ENCODE peak calls at places on chromosomes 2 and 18, in five cellular contexts. G is psoas muscle, A is spleen, O is IMR-90, U is H1. Q is an unnamed sample.

GRCh38 chr2:180124273-180124881 is 117.3 kb upstream of the CWC22 start:
- DNase-seq in A (no peak), O (peak; percentile 67), G (no peak), U (no peak), Q (peak; percentile 75)

GRCh38 chr2:50512397-50512796 is 519.5 kb downstream of the NRXN1 start:
- DNase-seq in A (no peak), O (no peak), G (no peak), U (no peak), Q (no peak)

GRCh38 chr2:71379086-71379485 is 47.5 kb downstream of the ZNF638 start:
- DNase-seq in A (no peak), U (no peak), O (peak; percentile 81), G (no peak), Q (peak; percentile 74)

GRCh38 chr2:230230087-230230486 is 4.6 kb downstream of the SP140 start:
- DNase-seq in A (no peak), G (no peak), O (peak; percentile 90), U (no peak), Q (peak; percentile 70)

GRCh38 chr18:49399003-49399402 is 61.4 kb downstream of the DYM start:
- DNase-seq in A (no peak), O (peak; percentile 13), U (no peak), G (no peak), Q (no peak)

GRCh38 chr2:196551014-196551413 is 88.5 kb upstream of the CCDC150 start:
- DNase-seq in G (no peak), U (no peak), O (no peak), A (no peak), Q (peak; percentile 16)

GRCh38 chr18:7256959-7257742 is 26.3 kb downstream of the LRRC30 start:
- DNase-seq in U (no peak), A (no peak), G (no peak), O (no peak), Q (no peak)

GRCh38 chr2:124973396-124973795 is 948.3 kb downstream of the CNTNAP5 start:
- DNase-seq in O (no peak), A (no peak), U (no peak), G (no peak), Q (no peak)

GRCh38 chr2:106572541-106573148 is 85.5 kb downstream of the CD8B2 start:
- DNase-seq in O (no peak), U (peak; percentile 65), A (no peak), G (no peak), Q (peak; percentile 18)

GRCh38 chr2:104547251-104547650 is 306.7 kb upstream of the POU3F3 start:
- DNase-seq in A (no peak), U (no peak), G (no peak), O (no peak), Q (no peak)

GRCh38 chr18:36401462-36401861 is 103.9 kb downstream of the FHOD3 start:
- DNase-seq in U (no peak), G (no peak), O (no peak), A (no peak), Q (no peak)

GRCh38 chr2:45607701-45608100 is 3.4 kb downstream of the SRBD1 start:
- DNase-seq in O (no peak), U (no peak), G (no peak), A (no peak), Q (peak; percentile 34)

GRCh38 chr2:197885587-197885986 is 81.2 kb downstream of the PLCL1 start:
- DNase-seq in O (no peak), U (no peak), A (no peak), G (no peak), Q (no peak)

GRCh38 chr2:16475581-16475980 is 190.1 kb downstream of the CYRIA start:
- DNase-seq in A (no peak), U (no peak), G (no peak), O (no peak), Q (no peak)

GRCh38 chr2:1746174-1747064 is 2.1 kb upstream of the PXDN start:
- DNase-seq in U (peak; percentile 30), A (peak; percentile 56), G (no peak), O (no peak), Q (no peak)

GRCh38 chr2:154427453-154427852 is 271.0 kb upstream of the KCNJ3 start:
- DNase-seq in G (no peak), U (no peak), O (no peak), A (no peak), Q (no peak)

GRCh38 chr2:147913701-147914480 is 69.1 kb downstream of the ACVR2A start:
- DNase-seq in U (no peak), O (peak; percentile 4), A (no peak), G (no peak), Q (peak; percentile 8)

GRCh38 chr18:1053654-1054315 is 149.1 kb downstream of the ADCYAP1 start:
- DNase-seq in U (no peak), G (no peak), O (no peak), A (no peak), Q (no peak)

GRCh38 chr2:126885701-126886121 is 13.0 kb upstream of the TEX51 start:
- DNase-seq in A (no peak), G (peak; percentile 44), O (peak; percentile 28), U (peak; percentile 57), Q (peak; percentile 59)

GRCh38 chr18:49681387-49681786 is 119.5 kb downstream of the LIPG start:
- DNase-seq in G (no peak), O (no peak), U (no peak), A (no peak), Q (no peak)

GRCh38 chr2:69059731-69060290 is 46.8 kb downstream of the ANTXR1 start:
- DNase-seq in G (no peak), A (no peak), O (peak; percentile 10), U (no peak), Q (peak; percentile 16)

GRCh38 chr2:196259507-196260481 is 88.4 kb upstream of the STK17B start:
- DNase-seq in O (peak; percentile 94), U (no peak), A (no peak), G (no peak), Q (peak; percentile 89)

GRCh38 chr2:222295368-222296041 is 3.3 kb downstream of the PAX3 start:
- DNase-seq in G (no peak), U (peak; percentile 63), A (no peak), O (peak; percentile 14), Q (no peak)

GRCh38 chr2:85712849-85713612 is 18.9 kb downstream of the GNLY start:
- DNase-seq in U (no peak), A (no peak), G (peak; percentile 69), O (peak; percentile 81), Q (peak; percentile 86)

GRCh38 chr2:187329586-187329985 is 118.5 kb downstream of the CALCRL start:
- DNase-seq in O (no peak), A (no peak), G (no peak), U (no peak), Q (no peak)

GRCh38 chr2:109260886-109261700 is 132.1 kb downstream of the SH3RF3 start:
- DNase-seq in G (no peak), U (no peak), A (peak; percentile 50), O (peak; percentile 34), Q (peak; percentile 37)

GRCh38 chr2:191653669-191654402 is 24.1 kb upstream of the NABP1 start:
- DNase-seq in G (no peak), O (no peak), U (no peak), A (no peak), Q (no peak)

GRCh38 chr2:11634584-11634983 is 35.4 kb downstream of the NTSR2 start:
- DNase-seq in G (no peak), U (no peak), O (no peak), A (peak; percentile 50), Q (no peak)

GRCh38 chr2:201901770-201902169 is 95.4 kb downstream of the CDK15 start:
- DNase-seq in U (no peak), O (no peak), G (no peak), A (no peak), Q (no peak)

GRCh38 chr2:20573611-20574422 is 77.1 kb downstream of the HS1BP3 start:
- DNase-seq in O (peak; percentile 89), U (no peak), G (peak; percentile 43), A (no peak), Q (peak; percentile 96)

GRCh38 chr18:80170395-80171094 is 61.5 kb downstream of the ADNP2 start:
- DNase-seq in A (no peak), G (no peak), O (no peak), U (no peak), Q (no peak)

GRCh38 chr18:76970749-76971148 is 148.4 kb downstream of the ZNF236 start:
- DNase-seq in G (no peak), O (no peak), A (peak; percentile 70), U (no peak), Q (no peak)

GRCh38 chr2:110679337-110679707 is 1.5 kb upstream of the BUB1 start:
- DNase-seq in U (no peak), A (no peak), O (no peak), G (no peak), Q (no peak)

GRCh38 chr2:235002198-235003095 is 50.6 kb downstream of the SH3BP4 start:
- DNase-seq in O (peak; percentile 58), U (no peak), G (no peak), A (no peak), Q (peak; percentile 64)

GRCh38 chr2:101223814-101224231 is 28.9 kb upstream of the CNOT11 start:
- DNase-seq in O (no peak), A (no peak), U (no peak), G (no peak), Q (no peak)

GRCh38 chr18:448116-448515 is 52.4 kb downstream of the COLEC12 start:
- DNase-seq in U (no peak), G (no peak), O (peak; percentile 22), A (no peak), Q (peak; percentile 50)

GRCh38 chr18:8730080-8730827 is 24.9 kb downstream of the MTCL1 start:
- DNase-seq in U (no peak), G (peak; percentile 49), A (no peak), O (peak; percentile 94), Q (peak; percentile 69)

GRCh38 chr18:36333418-36333817 is 35.9 kb downstream of the FHOD3 start:
- DNase-seq in O (peak; percentile 62), G (no peak), A (no peak), U (no peak), Q (peak; percentile 93)

GRCh38 chr2:65320042-65320711 is 92.5 kb downstream of the ACTR2 start:
- DNase-seq in U (no peak), G (peak; percentile 55), O (peak; percentile 98), A (no peak), Q (peak; percentile 98)
- TF ChIP-seq CTCF in U (peak; percentile 69), G (no peak), O (peak; percentile 71), A (no peak), Q (peak; percentile 74)

GRCh38 chr2:18245375-18245774 is 315.1 kb downstream of the RDH14 start:
- DNase-seq in A (no peak), U (no peak), O (no peak), G (no peak), Q (no peak)
- TF ChIP-seq CTCF in A (no peak), U (no peak), O (no peak), G (no peak), Q (no peak)

DNA sequence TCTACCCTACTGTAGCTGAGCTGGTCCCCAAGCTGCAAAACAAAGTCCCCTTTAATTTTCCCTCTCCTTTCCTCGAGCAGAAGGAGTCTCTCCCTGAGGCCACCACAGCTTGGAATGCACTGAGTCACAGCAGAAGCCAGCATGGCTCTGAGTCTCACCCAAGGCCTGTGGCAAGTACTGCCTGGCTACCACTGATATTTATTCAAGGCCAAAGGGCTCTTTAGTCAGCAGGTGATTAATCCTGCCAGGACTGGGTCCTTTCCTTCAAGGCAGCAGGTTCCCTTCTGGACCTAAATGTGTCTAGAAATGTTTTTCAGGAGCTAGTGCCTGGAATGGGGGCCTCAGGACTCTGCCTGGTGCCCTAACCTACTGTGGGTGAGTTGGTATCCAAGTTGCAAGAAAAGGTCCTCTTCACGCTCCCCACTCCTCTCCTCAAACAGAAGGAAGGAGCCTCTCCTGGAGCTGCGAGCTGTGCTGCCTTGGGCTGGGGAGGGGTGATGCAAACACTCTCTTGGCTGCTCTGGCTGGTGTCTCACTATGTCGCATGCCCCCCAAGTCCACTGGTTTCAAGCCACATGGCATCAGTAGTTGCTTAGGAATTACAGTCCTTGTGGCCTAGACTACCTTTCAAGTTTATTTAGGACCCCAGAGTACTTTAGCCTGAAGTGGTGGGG is 53.4 kb downstream of the CD28 start:
- DNase-seq in O (peak; percentile 87), G (peak; percentile 22), U (no peak), A (no peak), Q (peak; percentile 82)
- TF ChIP-seq CTCF in O (no peak), G (no peak), U (no peak), A (no peak), Q (no peak)

GRCh38 chr2:443754-444153 is 155.9 kb upstream of the ALKAL2 start:
- DNase-seq in U (no peak), A (no peak), O (no peak), G (no peak), Q (no peak)
- TF ChIP-seq CTCF in U (no peak), A (no peak), O (no peak), G (no peak), Q (no peak)